ENCODE peak calls at places on chromosomes 1 and 21, in eight cellular contexts. One of them, this sample, is unnamed.

GRCh38 chr21:25842925-25843324 is 108.2 kb downstream of the GABPA start:
- DNase-seq in astrocyte: no peak
- DNase-seq in neural progenitor cell: no peak
- DNase-seq in adrenal gland: no peak
- DNase-seq in cardiac fibroblast: no peak
- DNase-seq in endothelial cell: no peak
- DNase-seq in brain microvascular endothelial cell: no peak
- DNase-seq in tibial artery: no peak
- DNase-seq in this sample: no peak

GRCh38 chr1:35642472-35642955 is 1.2 kb upstream of the PSMB2 start:
- DNase-seq in endothelial cell: no peak
- DNase-seq in neural progenitor cell: no peak
- DNase-seq in cardiac fibroblast: no peak
- DNase-seq in astrocyte: no peak
- DNase-seq in brain microvascular endothelial cell: peak; percentile 4
- DNase-seq in tibial artery: no peak
- DNase-seq in adrenal gland: peak; percentile 21
- DNase-seq in this sample: no peak

GRCh38 chr1:210527091-210527490 is 198.4 kb downstream of the HHAT start:
- DNase-seq in tibial artery: no peak
- DNase-seq in neural progenitor cell: no peak
- DNase-seq in astrocyte: peak; percentile 57
- DNase-seq in brain microvascular endothelial cell: no peak
- DNase-seq in cardiac fibroblast: no peak
- DNase-seq in endothelial cell: no peak
- DNase-seq in adrenal gland: no peak
- DNase-seq in this sample: no peak

GRCh38 chr1:86429830-86430229 is 5.9 kb downstream of the CLCA2 start:
- DNase-seq in neural progenitor cell: no peak
- DNase-seq in endothelial cell: no peak
- DNase-seq in adrenal gland: peak; percentile 59
- DNase-seq in astrocyte: peak; percentile 93
- DNase-seq in cardiac fibroblast: peak; percentile 97
- DNase-seq in brain microvascular endothelial cell: peak; percentile 89
- DNase-seq in tibial artery: peak; percentile 79
- DNase-seq in this sample: no peak

GRCh38 chr21:39232926-39233325 is 49.7 kb upstream of the PSMG1 start:
- DNase-seq in tibial artery: no peak
- DNase-seq in cardiac fibroblast: peak; percentile 5
- DNase-seq in brain microvascular endothelial cell: no peak
- DNase-seq in endothelial cell: no peak
- DNase-seq in astrocyte: peak; percentile 40
- DNase-seq in neural progenitor cell: no peak
- DNase-seq in adrenal gland: no peak
- DNase-seq in this sample: no peak

GRCh38 chr1:221567859-221568507 is 173.9 kb downstream of the DUSP10 start:
- DNase-seq in cardiac fibroblast: no peak
- DNase-seq in adrenal gland: no peak
- DNase-seq in astrocyte: no peak
- DNase-seq in tibial artery: no peak
- DNase-seq in endothelial cell: no peak
- DNase-seq in neural progenitor cell: no peak
- DNase-seq in brain microvascular endothelial cell: no peak
- DNase-seq in this sample: no peak

GRCh38 chr1:161885759-161886158 is 119.6 kb downstream of the ATF6 start:
- DNase-seq in endothelial cell: no peak
- DNase-seq in cardiac fibroblast: no peak
- DNase-seq in astrocyte: no peak
- DNase-seq in brain microvascular endothelial cell: no peak
- DNase-seq in neural progenitor cell: no peak
- DNase-seq in adrenal gland: no peak
- DNase-seq in tibial artery: no peak
- DNase-seq in this sample: no peak

GRCh38 chr1:5109652-5110051 is 455.2 kb downstream of the AJAP1 start:
- DNase-seq in tibial artery: no peak
- DNase-seq in adrenal gland: no peak
- DNase-seq in endothelial cell: no peak
- DNase-seq in astrocyte: no peak
- DNase-seq in cardiac fibroblast: no peak
- DNase-seq in brain microvascular endothelial cell: no peak
- DNase-seq in neural progenitor cell: peak; percentile 23
- DNase-seq in this sample: no peak

GRCh38 chr1:153919879-153920852 is 2.6 kb downstream of the GATAD2B start:
- DNase-seq in neural progenitor cell: peak; percentile 12
- DNase-seq in endothelial cell: no peak
- DNase-seq in adrenal gland: no peak
- DNase-seq in brain microvascular endothelial cell: no peak
- DNase-seq in tibial artery: no peak
- DNase-seq in cardiac fibroblast: peak; percentile 44
- DNase-seq in astrocyte: no peak
- DNase-seq in this sample: no peak

GRCh38 chr1:11320153-11320936 is 47.3 kb downstream of the UBIAD1 start:
- DNase-seq in tibial artery: no peak
- DNase-seq in adrenal gland: no peak
- DNase-seq in cardiac fibroblast: no peak
- DNase-seq in brain microvascular endothelial cell: no peak
- DNase-seq in endothelial cell: peak; percentile 73
- DNase-seq in astrocyte: no peak
- DNase-seq in neural progenitor cell: peak; percentile 81
- DNase-seq in this sample: peak; percentile 82

GRCh38 chr1:145927916-145928647 is 798 bp upstream of the RBM8A start:
- DNase-seq in cardiac fibroblast: no peak
- DNase-seq in tibial artery: no peak
- DNase-seq in astrocyte: no peak
- DNase-seq in endothelial cell: no peak
- DNase-seq in neural progenitor cell: no peak
- DNase-seq in brain microvascular endothelial cell: no peak
- DNase-seq in adrenal gland: no peak
- DNase-seq in this sample: no peak

GRCh38 chr1:227459326-227459841 is 104.0 kb upstream of the ZNF678 start:
- DNase-seq in adrenal gland: no peak
- DNase-seq in tibial artery: no peak
- DNase-seq in neural progenitor cell: no peak
- DNase-seq in brain microvascular endothelial cell: peak; percentile 9
- DNase-seq in astrocyte: no peak
- DNase-seq in endothelial cell: no peak
- DNase-seq in cardiac fibroblast: no peak
- DNase-seq in this sample: no peak

GRCh38 chr21:45019887-45020537 is 54.4 kb upstream of the ADARB1 start:
- DNase-seq in cardiac fibroblast: no peak
- DNase-seq in adrenal gland: no peak
- DNase-seq in tibial artery: peak; percentile 25
- DNase-seq in endothelial cell: no peak
- DNase-seq in astrocyte: no peak
- DNase-seq in neural progenitor cell: no peak
- DNase-seq in brain microvascular endothelial cell: no peak
- DNase-seq in this sample: no peak

GRCh38 chr1:207993477-207994445 is 82.8 kb upstream of the CD34 start:
- DNase-seq in brain microvascular endothelial cell: no peak
- DNase-seq in endothelial cell: peak; percentile 12
- DNase-seq in tibial artery: no peak
- DNase-seq in neural progenitor cell: peak; percentile 55
- DNase-seq in cardiac fibroblast: peak; percentile 22
- DNase-seq in adrenal gland: no peak
- DNase-seq in astrocyte: no peak
- DNase-seq in this sample: peak; percentile 16
- TF ChIP-seq CTCF in brain microvascular endothelial cell: peak; percentile 68
- TF ChIP-seq CTCF in endothelial cell: peak; percentile 47
- TF ChIP-seq CTCF in tibial artery: no peak
- TF ChIP-seq CTCF in neural progenitor cell: peak; percentile 65
- TF ChIP-seq CTCF in cardiac fibroblast: peak; percentile 49
- TF ChIP-seq CTCF in adrenal gland: peak; percentile 15
- TF ChIP-seq CTCF in astrocyte: peak; percentile 27
- TF ChIP-seq CTCF in this sample: peak; percentile 32

DNA sequence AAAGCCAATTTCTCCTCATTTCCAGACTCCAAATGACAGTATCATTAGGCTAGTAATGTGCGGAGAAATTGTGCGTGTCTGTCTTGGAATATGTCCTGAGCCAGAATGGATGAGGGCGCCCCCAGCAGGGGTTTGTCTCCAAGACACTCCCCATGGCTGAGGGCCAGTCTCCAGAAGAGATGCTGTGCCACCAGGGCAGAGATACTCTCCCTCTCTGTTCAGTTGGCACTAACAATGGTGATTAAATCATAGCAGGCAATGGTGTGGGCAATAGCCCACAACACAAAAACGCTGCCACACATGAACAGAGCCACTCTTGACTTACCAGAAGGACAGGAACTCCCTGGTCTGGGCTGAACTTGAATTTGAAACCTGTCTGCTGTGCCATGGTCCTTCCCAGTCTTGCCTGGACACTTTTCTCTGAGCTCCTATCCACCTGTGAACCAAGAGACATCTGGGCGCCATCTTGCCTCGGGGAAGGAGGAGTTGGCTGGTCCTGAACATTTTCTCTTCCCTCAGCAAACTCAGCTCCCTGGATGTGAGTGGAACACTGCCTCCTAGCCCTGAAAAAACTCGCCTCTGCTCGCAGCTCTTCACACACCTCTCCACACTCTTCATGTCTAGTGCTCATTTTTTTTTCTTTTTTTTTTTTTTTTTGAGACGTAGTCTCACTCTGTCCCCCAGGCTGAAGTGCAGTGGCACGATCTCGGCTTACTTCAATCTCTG is 14.8 kb upstream of the ADGRB2 start:
- DNase-seq in neural progenitor cell: no peak
- DNase-seq in tibial artery: no peak
- DNase-seq in endothelial cell: no peak
- DNase-seq in cardiac fibroblast: no peak
- DNase-seq in brain microvascular endothelial cell: no peak
- DNase-seq in astrocyte: no peak
- DNase-seq in adrenal gland: no peak
- DNase-seq in this sample: no peak
- TF ChIP-seq CTCF in neural progenitor cell: no peak
- TF ChIP-seq CTCF in tibial artery: no peak
- TF ChIP-seq CTCF in endothelial cell: no peak
- TF ChIP-seq CTCF in cardiac fibroblast: no peak
- TF ChIP-seq CTCF in brain microvascular endothelial cell: no peak
- TF ChIP-seq CTCF in astrocyte: no peak
- TF ChIP-seq CTCF in adrenal gland: no peak
- TF ChIP-seq CTCF in this sample: no peak

DNA sequence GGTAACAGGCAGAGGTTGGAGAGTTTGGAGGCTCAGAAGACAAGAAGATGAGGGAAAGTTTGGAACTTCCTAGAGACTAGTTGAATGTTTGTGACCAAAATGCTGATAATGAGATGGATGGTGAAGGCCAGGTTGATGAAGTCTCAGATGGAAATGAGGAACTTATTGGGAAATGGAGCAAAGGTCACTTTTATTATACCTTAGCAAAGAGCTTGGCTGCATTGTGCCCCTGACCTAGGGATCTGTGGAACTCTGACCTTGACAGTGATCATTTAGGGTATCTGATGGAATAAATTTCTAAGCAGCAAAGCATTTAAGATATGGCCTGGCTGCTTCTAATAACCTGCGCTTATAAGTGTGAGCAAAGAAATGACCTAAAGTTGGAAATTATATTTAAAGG is 17.2 kb downstream of the FAM3B start:
- DNase-seq in endothelial cell: no peak
- DNase-seq in adrenal gland: no peak
- DNase-seq in tibial artery: no peak
- DNase-seq in astrocyte: no peak
- DNase-seq in neural progenitor cell: no peak
- DNase-seq in brain microvascular endothelial cell: no peak
- DNase-seq in cardiac fibroblast: no peak
- DNase-seq in this sample: no peak
- TF ChIP-seq CTCF in endothelial cell: no peak
- TF ChIP-seq CTCF in adrenal gland: no peak
- TF ChIP-seq CTCF in tibial artery: no peak
- TF ChIP-seq CTCF in astrocyte: no peak
- TF ChIP-seq CTCF in neural progenitor cell: no peak
- TF ChIP-seq CTCF in brain microvascular endothelial cell: no peak
- TF ChIP-seq CTCF in cardiac fibroblast: no peak
- TF ChIP-seq CTCF in this sample: no peak

GRCh38 chr1:64471218-64471719 is 1.3 kb downstream of the CACHD1 start:
- DNase-seq in astrocyte: no peak
- DNase-seq in brain microvascular endothelial cell: no peak
- DNase-seq in endothelial cell: peak; percentile 54
- DNase-seq in adrenal gland: peak; percentile 62
- DNase-seq in tibial artery: peak; percentile 43
- DNase-seq in neural progenitor cell: peak; percentile 78
- DNase-seq in cardiac fibroblast: no peak
- DNase-seq in this sample: peak; percentile 80

GRCh38 chr1:64470670-64471217 is 815 bp downstream of the CACHD1 start:
- DNase-seq in brain microvascular endothelial cell: no peak
- DNase-seq in cardiac fibroblast: peak; percentile 18
- DNase-seq in tibial artery: peak; percentile 28
- DNase-seq in adrenal gland: peak; percentile 49
- DNase-seq in endothelial cell: peak; percentile 52
- DNase-seq in astrocyte: no peak
- DNase-seq in neural progenitor cell: peak; percentile 73
- DNase-seq in this sample: peak; percentile 69

GRCh38 chr1:64469121-64469520 is 808 bp upstream of the CACHD1 start:
- DNase-seq in adrenal gland: no peak
- DNase-seq in astrocyte: no peak
- DNase-seq in brain microvascular endothelial cell: no peak
- DNase-seq in cardiac fibroblast: no peak
- DNase-seq in tibial artery: no peak
- DNase-seq in neural progenitor cell: no peak
- DNase-seq in endothelial cell: no peak
- DNase-seq in this sample: no peak

GRCh38 chr1:64469614-64469976 is 334 bp upstream of the CACHD1 start:
- DNase-seq in astrocyte: no peak
- DNase-seq in neural progenitor cell: peak; percentile 46
- DNase-seq in cardiac fibroblast: no peak
- DNase-seq in adrenal gland: no peak
- DNase-seq in endothelial cell: no peak
- DNase-seq in tibial artery: no peak
- DNase-seq in brain microvascular endothelial cell: no peak
- DNase-seq in this sample: no peak

GRCh38 chr1:64469977-64470669 is at the start of gene CACHD1:
- DNase-seq in neural progenitor cell: peak; percentile 92
- DNase-seq in endothelial cell: peak; percentile 70
- DNase-seq in astrocyte: peak; percentile 71
- DNase-seq in tibial artery: peak; percentile 84
- DNase-seq in brain microvascular endothelial cell: peak; percentile 75
- DNase-seq in cardiac fibroblast: peak; percentile 84
- DNase-seq in adrenal gland: peak; percentile 84
- DNase-seq in this sample: peak; percentile 88
- TF ChIP-seq CTCF in neural progenitor cell: peak; percentile 18
- TF ChIP-seq CTCF in endothelial cell: no peak
- TF ChIP-seq CTCF in astrocyte: no peak
- TF ChIP-seq CTCF in tibial artery: peak; percentile 57
- TF ChIP-seq CTCF in brain microvascular endothelial cell: peak; percentile 60
- TF ChIP-seq CTCF in cardiac fibroblast: peak; percentile 54
- TF ChIP-seq CTCF in adrenal gland: peak; percentile 42
- TF ChIP-seq CTCF in this sample: no peak

GRCh38 chr1:168321945-168322344 is 41.3 kb downstream of the TBX19 start:
- DNase-seq in brain microvascular endothelial cell: peak; percentile 11
- DNase-seq in neural progenitor cell: no peak
- DNase-seq in tibial artery: no peak
- DNase-seq in adrenal gland: no peak
- DNase-seq in endothelial cell: no peak
- DNase-seq in cardiac fibroblast: peak; percentile 75
- DNase-seq in astrocyte: no peak
- DNase-seq in this sample: no peak
- TF ChIP-seq CTCF in brain microvascular endothelial cell: peak; percentile 34
- TF ChIP-seq CTCF in neural progenitor cell: no peak
- TF ChIP-seq CTCF in tibial artery: peak; percentile 23
- TF ChIP-seq CTCF in adrenal gland: no peak
- TF ChIP-seq CTCF in endothelial cell: no peak
- TF ChIP-seq CTCF in cardiac fibroblast: peak; percentile 46
- TF ChIP-seq CTCF in astrocyte: peak; percentile 21
- TF ChIP-seq CTCF in this sample: no peak